ENCODE peak calls at places on chromosomes 6 and 20, in eight cellular contexts. One of them, this sample, is unnamed.

GRCh38 chr6:149859368-149859767 is 4.8 kb downstream of the LRP11 start:
- DNase-seq in body of pancreas: peak; percentile 43
- DNase-seq in sigmoid colon: no peak
- DNase-seq in suprapubic skin: no peak
- DNase-seq in heart left ventricle: no peak
- DNase-seq in IMR-90: peak; percentile 96
- DNase-seq in upper lobe of left lung: peak; percentile 38
- DNase-seq in HCT116: no peak
- DNase-seq in this sample: no peak

GRCh38 chr6:99813565-99813964 is 180.5 kb downstream of the MCHR2 start:
- DNase-seq in heart left ventricle: no peak
- DNase-seq in HCT116: no peak
- DNase-seq in suprapubic skin: no peak
- DNase-seq in body of pancreas: no peak
- DNase-seq in sigmoid colon: no peak
- DNase-seq in IMR-90: no peak
- DNase-seq in upper lobe of left lung: no peak
- DNase-seq in this sample: no peak

GRCh38 chr6:25469797-25470388 is 182.1 kb upstream of the SCGN start:
- DNase-seq in IMR-90: no peak
- DNase-seq in HCT116: no peak
- DNase-seq in suprapubic skin: no peak
- DNase-seq in upper lobe of left lung: no peak
- DNase-seq in heart left ventricle: no peak
- DNase-seq in sigmoid colon: no peak
- DNase-seq in body of pancreas: no peak
- DNase-seq in this sample: no peak

GRCh38 chr20:38447931-38448675 is 13.0 kb upstream of the SNHG17 start:
- DNase-seq in IMR-90: no peak
- DNase-seq in sigmoid colon: no peak
- DNase-seq in body of pancreas: no peak
- DNase-seq in HCT116: no peak
- DNase-seq in suprapubic skin: no peak
- DNase-seq in upper lobe of left lung: no peak
- DNase-seq in heart left ventricle: no peak
- DNase-seq in this sample: no peak

GRCh38 chr20:54028276-54029011 is 42.0 kb downstream of the BCAS1 start:
- DNase-seq in heart left ventricle: no peak
- DNase-seq in body of pancreas: no peak
- DNase-seq in suprapubic skin: no peak
- DNase-seq in upper lobe of left lung: no peak
- DNase-seq in HCT116: no peak
- DNase-seq in IMR-90: no peak
- DNase-seq in sigmoid colon: no peak
- DNase-seq in this sample: no peak

GRCh38 chr6:2841264-2842138 is at the start of gene SERPINB1:
- DNase-seq in HCT116: peak; percentile 81
- DNase-seq in IMR-90: peak; percentile 97
- DNase-seq in sigmoid colon: peak; percentile 93
- DNase-seq in upper lobe of left lung: peak; percentile 98
- DNase-seq in body of pancreas: peak; percentile 92
- DNase-seq in suprapubic skin: peak; percentile 92
- DNase-seq in heart left ventricle: peak; percentile 91
- DNase-seq in this sample: no peak

GRCh38 chr6:40536442-40536841 is 50.7 kb downstream of the LRFN2 start:
- DNase-seq in heart left ventricle: no peak
- DNase-seq in body of pancreas: no peak
- DNase-seq in sigmoid colon: no peak
- DNase-seq in upper lobe of left lung: no peak
- DNase-seq in IMR-90: no peak
- DNase-seq in suprapubic skin: no peak
- DNase-seq in HCT116: no peak
- DNase-seq in this sample: no peak

GRCh38 chr6:40714143-40714542 is 127.0 kb upstream of the LRFN2 start:
- DNase-seq in suprapubic skin: no peak
- DNase-seq in upper lobe of left lung: no peak
- DNase-seq in IMR-90: no peak
- DNase-seq in sigmoid colon: no peak
- DNase-seq in HCT116: no peak
- DNase-seq in heart left ventricle: no peak
- DNase-seq in body of pancreas: no peak
- DNase-seq in this sample: no peak

GRCh38 chr20:47019106-47019824 is 124.6 kb downstream of the EYA2 start:
- DNase-seq in sigmoid colon: peak; percentile 87
- DNase-seq in heart left ventricle: no peak
- DNase-seq in IMR-90: peak; percentile 94
- DNase-seq in upper lobe of left lung: no peak
- DNase-seq in body of pancreas: no peak
- DNase-seq in suprapubic skin: no peak
- DNase-seq in HCT116: no peak
- DNase-seq in this sample: no peak

GRCh38 chr20:18567739-18568091 is 483 bp downstream of the SMIM26 start:
- DNase-seq in body of pancreas: no peak
- DNase-seq in suprapubic skin: no peak
- DNase-seq in HCT116: no peak
- DNase-seq in IMR-90: no peak
- DNase-seq in heart left ventricle: no peak
- DNase-seq in upper lobe of left lung: no peak
- DNase-seq in sigmoid colon: no peak
- DNase-seq in this sample: no peak

GRCh38 chr6:84772428-84773132 is 8.2 kb upstream of the TBX18 start:
- DNase-seq in suprapubic skin: no peak
- DNase-seq in heart left ventricle: no peak
- DNase-seq in body of pancreas: no peak
- DNase-seq in IMR-90: no peak
- DNase-seq in sigmoid colon: no peak
- DNase-seq in HCT116: no peak
- DNase-seq in upper lobe of left lung: no peak
- DNase-seq in this sample: no peak

GRCh38 chr6:154356118-154356517 is 485 bp downstream of the IPCEF1 start:
- DNase-seq in IMR-90: no peak
- DNase-seq in heart left ventricle: no peak
- DNase-seq in upper lobe of left lung: peak; percentile 44
- DNase-seq in sigmoid colon: no peak
- DNase-seq in HCT116: no peak
- DNase-seq in body of pancreas: no peak
- DNase-seq in suprapubic skin: no peak
- DNase-seq in this sample: no peak

DNA sequence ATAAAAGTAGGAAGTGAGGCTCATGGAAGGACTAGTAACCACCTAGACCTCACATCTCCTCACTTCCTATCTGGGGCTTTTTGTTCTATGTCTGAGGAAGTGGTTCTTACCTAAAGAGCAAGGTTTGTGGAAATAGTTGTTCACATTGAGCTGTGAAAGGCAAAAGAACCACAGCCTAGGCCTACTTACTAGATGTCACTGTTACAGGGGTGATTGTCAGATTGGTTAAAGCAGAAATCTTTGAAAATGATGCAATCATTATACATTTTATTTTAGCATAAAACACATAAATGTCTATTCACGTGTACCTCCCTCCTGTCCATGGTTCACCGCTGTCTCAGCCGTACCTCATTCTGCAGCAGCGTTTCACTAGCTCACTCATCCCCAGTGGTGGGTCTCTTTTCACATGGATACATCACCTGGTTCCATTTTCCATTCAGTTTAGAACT is 268.8 kb downstream of the TMEM242 start:
- DNase-seq in suprapubic skin: no peak
- DNase-seq in heart left ventricle: no peak
- DNase-seq in sigmoid colon: no peak
- DNase-seq in upper lobe of left lung: no peak
- DNase-seq in IMR-90: no peak
- DNase-seq in body of pancreas: no peak
- DNase-seq in HCT116: no peak
- DNase-seq in this sample: no peak
- H3K27ac ChIP-seq in suprapubic skin: no peak overlapping the region
- H3K27ac ChIP-seq in heart left ventricle: no peak overlapping the region
- H3K27ac ChIP-seq in sigmoid colon: no peak overlapping the region
- H3K27ac ChIP-seq in upper lobe of left lung: no peak overlapping the region
- H3K27ac ChIP-seq in IMR-90: no peak overlapping the region
- H3K27ac ChIP-seq in body of pancreas: no peak overlapping the region
- H3K27ac ChIP-seq in HCT116: no peak overlapping the region
- H3K27ac ChIP-seq in this sample: no peak overlapping the region

GRCh38 chr6:124148225-124148624 is 344.6 kb downstream of the NKAIN2 start:
- DNase-seq in IMR-90: no peak
- DNase-seq in suprapubic skin: no peak
- DNase-seq in HCT116: no peak
- DNase-seq in heart left ventricle: no peak
- DNase-seq in body of pancreas: no peak
- DNase-seq in sigmoid colon: no peak
- DNase-seq in upper lobe of left lung: no peak
- DNase-seq in this sample: no peak

GRCh38 chr6:124149646-124150045 is 346.0 kb downstream of the NKAIN2 start:
- DNase-seq in sigmoid colon: no peak
- DNase-seq in body of pancreas: no peak
- DNase-seq in HCT116: no peak
- DNase-seq in suprapubic skin: no peak
- DNase-seq in upper lobe of left lung: no peak
- DNase-seq in IMR-90: no peak
- DNase-seq in heart left ventricle: no peak
- DNase-seq in this sample: no peak
- H3K9me3 ChIP-seq in sigmoid colon: no peaks in the 10 kb centered on the region
- H3K9me3 ChIP-seq in body of pancreas: no peaks in the 10 kb centered on the region
- H3K9me3 ChIP-seq in HCT116: no peaks in the 10 kb centered on the region
- H3K9me3 ChIP-seq in suprapubic skin: no peaks in the 10 kb centered on the region
- H3K9me3 ChIP-seq in upper lobe of left lung: no peaks in the 10 kb centered on the region
- H3K9me3 ChIP-seq in IMR-90: no peaks in the 10 kb centered on the region
- H3K9me3 ChIP-seq in heart left ventricle: no peaks in the 10 kb centered on the region
- H3K9me3 ChIP-seq in this sample: no peaks in the 10 kb centered on the region

GRCh38 chr6:163416380-163416629 is 1.8 kb downstream of the QKI start:
- DNase-seq in upper lobe of left lung: no peak
- DNase-seq in body of pancreas: no peak
- DNase-seq in HCT116: no peak
- DNase-seq in suprapubic skin: no peak
- DNase-seq in IMR-90: no peak
- DNase-seq in sigmoid colon: no peak
- DNase-seq in heart left ventricle: no peak
- DNase-seq in this sample: no peak

GRCh38 chr6:163415620-163416379 is 1.3 kb downstream of the QKI start:
- DNase-seq in IMR-90: peak; percentile 52
- DNase-seq in sigmoid colon: peak; percentile 80
- DNase-seq in body of pancreas: peak; percentile 50
- DNase-seq in HCT116: no peak
- DNase-seq in heart left ventricle: peak; percentile 61
- DNase-seq in suprapubic skin: peak; percentile 70
- DNase-seq in upper lobe of left lung: peak; percentile 70
- DNase-seq in this sample: no peak

GRCh38 chr6:163415176-163415619 is 680 bp downstream of the QKI start:
- DNase-seq in suprapubic skin: peak; percentile 73
- DNase-seq in sigmoid colon: peak; percentile 66
- DNase-seq in body of pancreas: peak; percentile 22
- DNase-seq in upper lobe of left lung: no peak
- DNase-seq in IMR-90: no peak
- DNase-seq in heart left ventricle: peak; percentile 27
- DNase-seq in HCT116: no peak
- DNase-seq in this sample: no peak

GRCh38 chr6:163417595-163417994 is 3.1 kb downstream of the QKI start:
- DNase-seq in upper lobe of left lung: no peak
- DNase-seq in heart left ventricle: no peak
- DNase-seq in sigmoid colon: no peak
- DNase-seq in HCT116: no peak
- DNase-seq in IMR-90: no peak
- DNase-seq in body of pancreas: no peak
- DNase-seq in suprapubic skin: no peak
- DNase-seq in this sample: no peak

GRCh38 chr6:163416640-163417253 is 2.2 kb downstream of the QKI start:
- DNase-seq in body of pancreas: peak; percentile 59
- DNase-seq in heart left ventricle: peak; percentile 60
- DNase-seq in suprapubic skin: no peak
- DNase-seq in IMR-90: peak; percentile 87
- DNase-seq in sigmoid colon: peak; percentile 71
- DNase-seq in HCT116: peak; percentile 33
- DNase-seq in upper lobe of left lung: no peak
- DNase-seq in this sample: no peak
- TF ChIP-seq POLR2A in body of pancreas: no peak
- TF ChIP-seq POLR2A in heart left ventricle: no peak
- TF ChIP-seq POLR2A in suprapubic skin: no peak
- TF ChIP-seq POLR2A in IMR-90: no peak
- TF ChIP-seq POLR2A in sigmoid colon: no peak
- TF ChIP-seq POLR2A in HCT116: no peak
- TF ChIP-seq POLR2A in upper lobe of left lung: no peak
- TF ChIP-seq POLR2A in this sample: no peak

GRCh38 chr20:25237610-25238318 is 10.1 kb upstream of the PYGB start:
- DNase-seq in HCT116: peak; percentile 94
- DNase-seq in IMR-90: peak; percentile 100
- DNase-seq in body of pancreas: no peak
- DNase-seq in upper lobe of left lung: peak; percentile 65
- DNase-seq in sigmoid colon: peak; percentile 87
- DNase-seq in heart left ventricle: peak; percentile 44
- DNase-seq in suprapubic skin: peak; percentile 86
- DNase-seq in this sample: no peak

GRCh38 chr20:25233016-25233772 is 14.7 kb upstream of the PYGB start:
- DNase-seq in IMR-90: peak; percentile 65
- DNase-seq in HCT116: no peak
- DNase-seq in heart left ventricle: peak; percentile 66
- DNase-seq in upper lobe of left lung: peak; percentile 86
- DNase-seq in sigmoid colon: peak; percentile 56
- DNase-seq in suprapubic skin: no peak
- DNase-seq in body of pancreas: peak; percentile 90
- DNase-seq in this sample: no peak

GRCh38 chr20:25239387-25240370 is 8.2 kb upstream of the PYGB start:
- DNase-seq in heart left ventricle: no peak
- DNase-seq in sigmoid colon: peak; percentile 58
- DNase-seq in HCT116: no peak
- DNase-seq in upper lobe of left lung: no peak
- DNase-seq in body of pancreas: no peak
- DNase-seq in IMR-90: no peak
- DNase-seq in suprapubic skin: no peak
- DNase-seq in this sample: no peak

GRCh38 chr20:25238319-25239037 is 9.4 kb upstream of the PYGB start:
- DNase-seq in heart left ventricle: no peak
- DNase-seq in sigmoid colon: peak; percentile 50
- DNase-seq in body of pancreas: no peak
- DNase-seq in HCT116: no peak
- DNase-seq in IMR-90: peak; percentile 73
- DNase-seq in suprapubic skin: no peak
- DNase-seq in upper lobe of left lung: no peak
- DNase-seq in this sample: no peak

DNA sequence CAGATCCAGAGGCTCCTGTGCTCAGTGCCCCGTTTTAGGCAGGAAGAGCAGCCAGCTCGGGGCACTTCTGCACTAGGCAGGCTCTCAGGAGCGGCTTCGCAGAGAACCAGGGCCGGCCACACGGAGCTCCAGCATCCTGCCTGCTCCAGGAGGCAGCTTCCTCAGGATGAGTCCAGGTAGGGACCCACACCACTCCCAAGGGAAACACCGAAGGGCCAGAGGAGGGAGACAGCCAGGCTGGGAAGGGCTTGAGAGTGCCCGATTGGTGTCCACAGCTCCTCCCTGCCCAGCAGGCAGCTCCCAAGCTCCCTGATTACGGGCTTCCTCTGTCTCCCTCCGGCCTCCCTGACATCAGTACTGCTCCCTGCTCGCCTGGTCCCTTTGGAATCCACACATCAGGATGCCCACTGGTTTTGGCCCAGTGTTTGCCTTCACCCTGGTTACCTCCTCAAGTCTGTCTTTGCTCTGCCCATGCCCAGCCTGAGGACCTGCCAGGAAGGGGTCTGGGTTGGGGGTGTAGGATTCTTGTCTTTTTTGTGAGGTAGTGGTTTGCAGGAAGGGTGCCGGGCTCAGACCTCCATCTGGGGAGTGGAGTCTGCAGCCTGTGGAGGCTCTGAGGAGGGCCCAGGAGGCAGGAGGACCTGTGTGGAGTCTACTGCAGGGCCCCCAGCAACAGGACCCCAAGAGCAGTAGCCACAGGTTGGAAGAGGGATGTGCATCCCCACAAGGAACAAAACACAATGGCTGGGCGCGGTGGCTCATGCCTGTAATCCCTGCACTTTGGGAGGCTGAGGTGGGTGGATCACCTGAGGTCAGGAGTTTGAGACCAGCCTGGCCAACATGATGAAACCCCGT is 11.2 kb upstream of the PYGB start:
- DNase-seq in HCT116: no peak
- DNase-seq in upper lobe of left lung: no peak
- DNase-seq in sigmoid colon: no peak
- DNase-seq in suprapubic skin: no peak
- DNase-seq in body of pancreas: no peak
- DNase-seq in heart left ventricle: no peak
- DNase-seq in IMR-90: no peak
- DNase-seq in this sample: no peak
- H3K27ac ChIP-seq in HCT116: no peak overlapping the region
- H3K27ac ChIP-seq in upper lobe of left lung: no peak overlapping the region
- H3K27ac ChIP-seq in sigmoid colon: peak overlapping the region; percentile 78
- H3K27ac ChIP-seq in suprapubic skin: peak overlapping the region; percentile 87
- H3K27ac ChIP-seq in body of pancreas: no peak overlapping the region
- H3K27ac ChIP-seq in heart left ventricle: no peak overlapping the region
- H3K27ac ChIP-seq in IMR-90: peak overlapping the region; percentile 39
- H3K27ac ChIP-seq in this sample: no peak overlapping the region

This sample was measured in vagina.